ENCODE peak calls at places on chromosome 5, in eight cellular contexts. One of them, this sample, is unnamed.

GRCh38 chr5:145347026-145347616 is 488.0 kb downstream of the PRELID2 start:
- DNase-seq in epithelial cell of esophagus: peak; percentile 55
- DNase-seq in cardiac muscle cell: peak; percentile 61
- DNase-seq in testis: peak; percentile 22
- DNase-seq in neural crest cell: peak; percentile 13
- DNase-seq in psoas muscle: no peak
- DNase-seq in HFFc6: peak; percentile 84
- DNase-seq in omental fat pad: no peak
- DNase-seq in this sample: no peak

GRCh38 chr5:138981131-138981530 is 106.0 kb upstream of the LRRTM2 start:
- DNase-seq in cardiac muscle cell: no peak
- DNase-seq in omental fat pad: no peak
- DNase-seq in HFFc6: peak; percentile 60
- DNase-seq in epithelial cell of esophagus: no peak
- DNase-seq in testis: no peak
- DNase-seq in neural crest cell: no peak
- DNase-seq in psoas muscle: no peak
- DNase-seq in this sample: no peak

GRCh38 chr5:68834486-68834885 is 259.3 kb upstream of the SLC30A5 start:
- DNase-seq in testis: no peak
- DNase-seq in neural crest cell: no peak
- DNase-seq in epithelial cell of esophagus: peak; percentile 11
- DNase-seq in omental fat pad: no peak
- DNase-seq in psoas muscle: peak; percentile 18
- DNase-seq in HFFc6: no peak
- DNase-seq in cardiac muscle cell: no peak
- DNase-seq in this sample: no peak

GRCh38 chr5:83470920-83471404 is 582 bp upstream of the VCAN start:
- DNase-seq in omental fat pad: no peak
- DNase-seq in epithelial cell of esophagus: no peak
- DNase-seq in testis: peak; percentile 15
- DNase-seq in neural crest cell: peak; percentile 58
- DNase-seq in psoas muscle: no peak
- DNase-seq in cardiac muscle cell: peak; percentile 52
- DNase-seq in HFFc6: no peak
- DNase-seq in this sample: no peak

GRCh38 chr5:32027717-32028321 is 146.3 kb downstream of the GOLPH3 start:
- DNase-seq in omental fat pad: no peak
- DNase-seq in psoas muscle: peak; percentile 60
- DNase-seq in cardiac muscle cell: peak; percentile 36
- DNase-seq in epithelial cell of esophagus: peak; percentile 96
- DNase-seq in neural crest cell: no peak
- DNase-seq in HFFc6: peak; percentile 94
- DNase-seq in testis: peak; percentile 83
- DNase-seq in this sample: no peak

GRCh38 chr5:17156463-17156862 is 61.0 kb upstream of the BASP1 start:
- DNase-seq in cardiac muscle cell: no peak
- DNase-seq in neural crest cell: no peak
- DNase-seq in omental fat pad: no peak
- DNase-seq in HFFc6: peak; percentile 42
- DNase-seq in testis: no peak
- DNase-seq in psoas muscle: no peak
- DNase-seq in epithelial cell of esophagus: peak; percentile 71
- DNase-seq in this sample: no peak

GRCh38 chr5:2464141-2464540 is 287.3 kb downstream of the IRX2 start:
- DNase-seq in omental fat pad: no peak
- DNase-seq in cardiac muscle cell: no peak
- DNase-seq in epithelial cell of esophagus: no peak
- DNase-seq in psoas muscle: no peak
- DNase-seq in neural crest cell: no peak
- DNase-seq in HFFc6: no peak
- DNase-seq in testis: no peak
- DNase-seq in this sample: no peak

GRCh38 chr5:107670927-107671741 is at the start of gene EFNA5:
- DNase-seq in HFFc6: no peak
- DNase-seq in omental fat pad: no peak
- DNase-seq in epithelial cell of esophagus: peak; percentile 68
- DNase-seq in neural crest cell: peak; percentile 35
- DNase-seq in cardiac muscle cell: peak; percentile 77
- DNase-seq in testis: peak; percentile 49
- DNase-seq in psoas muscle: peak; percentile 37
- DNase-seq in this sample: peak; percentile 56

GRCh38 chr5:1101991-1102713 is 9.7 kb downstream of the SLC12A7 start:
- DNase-seq in epithelial cell of esophagus: no peak
- DNase-seq in omental fat pad: no peak
- DNase-seq in psoas muscle: peak; percentile 55
- DNase-seq in testis: peak; percentile 65
- DNase-seq in neural crest cell: peak; percentile 42
- DNase-seq in cardiac muscle cell: peak; percentile 71
- DNase-seq in HFFc6: no peak
- DNase-seq in this sample: no peak

GRCh38 chr5:95935553-95936100 is 26.0 kb downstream of the ELL2 start:
- DNase-seq in omental fat pad: no peak
- DNase-seq in psoas muscle: no peak
- DNase-seq in cardiac muscle cell: no peak
- DNase-seq in HFFc6: no peak
- DNase-seq in neural crest cell: no peak
- DNase-seq in epithelial cell of esophagus: peak; percentile 77
- DNase-seq in testis: no peak
- DNase-seq in this sample: no peak

GRCh38 chr5:149141957-149142851 is 911 bp downstream of the ABLIM3 start:
- DNase-seq in psoas muscle: peak; percentile 40
- DNase-seq in HFFc6: no peak
- DNase-seq in omental fat pad: no peak
- DNase-seq in cardiac muscle cell: no peak
- DNase-seq in epithelial cell of esophagus: peak; percentile 27
- DNase-seq in neural crest cell: no peak
- DNase-seq in testis: no peak
- DNase-seq in this sample: no peak

GRCh38 chr5:83947763-83948162 is 227.1 kb upstream of the HAPLN1 start:
- DNase-seq in cardiac muscle cell: no peak
- DNase-seq in psoas muscle: no peak
- DNase-seq in omental fat pad: no peak
- DNase-seq in epithelial cell of esophagus: no peak
- DNase-seq in HFFc6: no peak
- DNase-seq in testis: no peak
- DNase-seq in neural crest cell: no peak
- DNase-seq in this sample: no peak

GRCh38 chr5:35777358-35778087 is 79.2 kb upstream of the IL7R start:
- DNase-seq in neural crest cell: peak; percentile 67
- DNase-seq in cardiac muscle cell: peak; percentile 94
- DNase-seq in HFFc6: peak; percentile 83
- DNase-seq in omental fat pad: peak; percentile 82
- DNase-seq in psoas muscle: peak; percentile 26
- DNase-seq in testis: peak; percentile 94
- DNase-seq in epithelial cell of esophagus: peak; percentile 83
- DNase-seq in this sample: peak; percentile 55

GRCh38 chr5:92552206-92553160 is 1028.5 kb downstream of the NR2F1-AS1 start:
- DNase-seq in testis: no peak
- DNase-seq in HFFc6: peak; percentile 93
- DNase-seq in neural crest cell: no peak
- DNase-seq in epithelial cell of esophagus: peak; percentile 92
- DNase-seq in omental fat pad: no peak
- DNase-seq in cardiac muscle cell: no peak
- DNase-seq in psoas muscle: no peak
- DNase-seq in this sample: no peak

GRCh38 chr5:107557051-107557658 is 113.6 kb downstream of the EFNA5 start:
- DNase-seq in neural crest cell: peak; percentile 43
- DNase-seq in psoas muscle: peak; percentile 30
- DNase-seq in omental fat pad: no peak
- DNase-seq in testis: no peak
- DNase-seq in cardiac muscle cell: peak; percentile 80
- DNase-seq in HFFc6: peak; percentile 60
- DNase-seq in epithelial cell of esophagus: peak; percentile 91
- DNase-seq in this sample: peak; percentile 52

GRCh38 chr5:34915139-34915855 is at the start of the genes BRIX1 and RAD1:
- DNase-seq in neural crest cell: peak; percentile 91
- DNase-seq in epithelial cell of esophagus: peak; percentile 99
- DNase-seq in HFFc6: peak; percentile 97
- DNase-seq in omental fat pad: peak; percentile 73
- DNase-seq in cardiac muscle cell: peak; percentile 98
- DNase-seq in testis: peak; percentile 98
- DNase-seq in psoas muscle: peak; percentile 97
- DNase-seq in this sample: peak; percentile 99

GRCh38 chr5:41418220-41419031 is 92.0 kb downstream of the PLCXD3 start:
- DNase-seq in testis: peak; percentile 79
- DNase-seq in psoas muscle: no peak
- DNase-seq in neural crest cell: no peak
- DNase-seq in omental fat pad: no peak
- DNase-seq in cardiac muscle cell: peak; percentile 24
- DNase-seq in HFFc6: no peak
- DNase-seq in epithelial cell of esophagus: no peak
- DNase-seq in this sample: no peak

GRCh38 chr5:66927140-66927539 is 269.5 kb downstream of the CD180 start:
- DNase-seq in omental fat pad: no peak
- DNase-seq in cardiac muscle cell: no peak
- DNase-seq in psoas muscle: no peak
- DNase-seq in epithelial cell of esophagus: no peak
- DNase-seq in HFFc6: no peak
- DNase-seq in neural crest cell: no peak
- DNase-seq in testis: no peak
- DNase-seq in this sample: no peak

GRCh38 chr5:52740007-52740406 is 47.7 kb upstream of the ITGA1 start:
- DNase-seq in neural crest cell: no peak
- DNase-seq in psoas muscle: no peak
- DNase-seq in cardiac muscle cell: no peak
- DNase-seq in epithelial cell of esophagus: no peak
- DNase-seq in testis: no peak
- DNase-seq in HFFc6: no peak
- DNase-seq in omental fat pad: no peak
- DNase-seq in this sample: no peak

DNA sequence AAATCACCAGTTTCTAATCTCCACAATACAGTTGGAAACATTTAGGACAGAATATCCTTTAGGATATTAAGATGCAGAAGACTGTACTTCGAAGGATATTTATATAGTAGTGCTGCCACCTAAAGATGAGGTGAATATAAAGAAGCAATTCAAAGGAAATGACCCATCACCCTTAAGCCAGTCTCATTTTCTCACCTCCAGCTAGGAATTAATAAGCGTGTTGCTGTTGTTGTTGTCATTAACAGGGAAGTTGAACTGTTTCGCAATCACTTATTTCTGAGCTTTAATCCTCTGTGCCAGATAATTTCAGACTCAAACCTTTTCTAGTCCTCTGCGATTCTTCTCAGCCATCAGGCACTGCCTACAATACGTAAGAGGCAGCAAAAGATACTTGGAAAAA is 7.8 kb upstream of the PURA start:
- DNase-seq in epithelial cell of esophagus: peak; percentile 69
- DNase-seq in omental fat pad: no peak
- DNase-seq in HFFc6: no peak
- DNase-seq in testis: no peak
- DNase-seq in cardiac muscle cell: no peak
- DNase-seq in psoas muscle: no peak
- DNase-seq in neural crest cell: no peak
- DNase-seq in this sample: no peak
- TF ChIP-seq CTCF in epithelial cell of esophagus: no peak
- TF ChIP-seq CTCF in omental fat pad: no peak
- TF ChIP-seq CTCF in HFFc6: no peak
- TF ChIP-seq CTCF in testis: no peak
- TF ChIP-seq CTCF in cardiac muscle cell: no peak
- TF ChIP-seq CTCF in psoas muscle: no peak
- TF ChIP-seq CTCF in neural crest cell: no peak
- TF ChIP-seq CTCF in this sample: no peak

GRCh38 chr5:18305288-18305899 is 671.1 kb downstream of the TAF11L14 start:
- DNase-seq in cardiac muscle cell: peak; percentile 39
- DNase-seq in epithelial cell of esophagus: peak; percentile 54
- DNase-seq in neural crest cell: peak; percentile 34
- DNase-seq in omental fat pad: no peak
- DNase-seq in testis: peak; percentile 22
- DNase-seq in psoas muscle: no peak
- DNase-seq in HFFc6: peak; percentile 44
- DNase-seq in this sample: no peak
- TF ChIP-seq CTCF in cardiac muscle cell: peak; percentile 71
- TF ChIP-seq CTCF in epithelial cell of esophagus: peak; percentile 91
- TF ChIP-seq CTCF in neural crest cell: peak; percentile 87
- TF ChIP-seq CTCF in omental fat pad: no peak
- TF ChIP-seq CTCF in testis: peak; percentile 63
- TF ChIP-seq CTCF in psoas muscle: peak; percentile 18
- TF ChIP-seq CTCF in HFFc6: peak; percentile 88
- TF ChIP-seq CTCF in this sample: peak; percentile 59

DNA sequence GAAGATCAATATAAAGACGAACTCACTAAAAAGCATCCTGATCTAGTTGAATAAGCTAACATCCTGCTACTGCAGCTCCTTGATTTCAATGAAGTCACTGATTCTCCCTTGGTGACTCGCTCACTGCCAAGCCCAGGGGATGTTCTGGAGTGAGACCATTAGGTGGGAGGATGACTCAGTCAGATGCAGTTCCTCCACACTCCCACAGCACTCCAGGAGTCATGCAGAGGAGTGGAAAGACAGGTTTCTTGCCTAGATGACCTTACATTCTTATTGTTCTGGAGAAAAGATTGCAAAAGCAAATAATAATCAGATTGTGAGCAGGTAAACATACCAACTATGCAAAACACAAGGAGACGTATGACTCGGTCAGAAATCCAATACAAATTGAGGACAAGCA is 15.3 kb downstream of the GCNT4 start:
- DNase-seq in HFFc6: peak; percentile 85
- DNase-seq in testis: no peak
- DNase-seq in psoas muscle: no peak
- DNase-seq in omental fat pad: no peak
- DNase-seq in neural crest cell: no peak
- DNase-seq in cardiac muscle cell: no peak
- DNase-seq in epithelial cell of esophagus: peak; percentile 100
- DNase-seq in this sample: no peak
- TF ChIP-seq CTCF in HFFc6: no peak
- TF ChIP-seq CTCF in testis: no peak
- TF ChIP-seq CTCF in psoas muscle: no peak
- TF ChIP-seq CTCF in omental fat pad: no peak
- TF ChIP-seq CTCF in neural crest cell: no peak
- TF ChIP-seq CTCF in cardiac muscle cell: no peak
- TF ChIP-seq CTCF in epithelial cell of esophagus: peak; percentile 14
- TF ChIP-seq CTCF in this sample: no peak

GRCh38 chr5:141345327-141345726 is 1.7 kb downstream of the PCDHGA3 start:
- DNase-seq in testis: no peak
- DNase-seq in epithelial cell of esophagus: no peak
- DNase-seq in HFFc6: no peak
- DNase-seq in omental fat pad: no peak
- DNase-seq in neural crest cell: no peak
- DNase-seq in psoas muscle: no peak
- DNase-seq in cardiac muscle cell: no peak
- DNase-seq in this sample: no peak

GRCh38 chr5:141355641-141356040 is 820 bp downstream of the PCDHGA4 start:
- DNase-seq in psoas muscle: no peak
- DNase-seq in testis: no peak
- DNase-seq in epithelial cell of esophagus: no peak
- DNase-seq in cardiac muscle cell: no peak
- DNase-seq in omental fat pad: no peak
- DNase-seq in neural crest cell: no peak
- DNase-seq in HFFc6: no peak
- DNase-seq in this sample: no peak

GRCh38 chr5:141354900-141355469 is at the start of gene PCDHGA4:
- DNase-seq in psoas muscle: no peak
- DNase-seq in neural crest cell: no peak
- DNase-seq in cardiac muscle cell: no peak
- DNase-seq in epithelial cell of esophagus: no peak
- DNase-seq in HFFc6: no peak
- DNase-seq in omental fat pad: no peak
- DNase-seq in testis: no peak
- DNase-seq in this sample: no peak

GRCh38 chr5:141351591-141351990 is 1.7 kb downstream of the PCDHGB1 start:
- DNase-seq in cardiac muscle cell: no peak
- DNase-seq in HFFc6: no peak
- DNase-seq in psoas muscle: no peak
- DNase-seq in testis: no peak
- DNase-seq in neural crest cell: no peak
- DNase-seq in epithelial cell of esophagus: no peak
- DNase-seq in omental fat pad: no peak
- DNase-seq in this sample: no peak

GRCh38 chr5:141349917-141350619 is at the start of gene PCDHGB1:
- DNase-seq in neural crest cell: peak; percentile 21
- DNase-seq in omental fat pad: no peak
- DNase-seq in psoas muscle: peak; percentile 41
- DNase-seq in HFFc6: peak; percentile 53
- DNase-seq in epithelial cell of esophagus: peak; percentile 38
- DNase-seq in testis: peak; percentile 70
- DNase-seq in cardiac muscle cell: peak; percentile 30
- DNase-seq in this sample: no peak
- TF ChIP-seq CTCF in neural crest cell: peak; percentile 59
- TF ChIP-seq CTCF in omental fat pad: no peak
- TF ChIP-seq CTCF in psoas muscle: peak; percentile 47
- TF ChIP-seq CTCF in HFFc6: peak; percentile 77
- TF ChIP-seq CTCF in epithelial cell of esophagus: peak; percentile 42
- TF ChIP-seq CTCF in testis: peak; percentile 39
- TF ChIP-seq CTCF in cardiac muscle cell: peak; percentile 53
- TF ChIP-seq CTCF in this sample: peak; percentile 36

This sample was measured in lower lobe of right lung.